ENCODE peak calls at places on chromosome 16, in seven cellular contexts. V, E, D, X, M, O and K are unnamed samples.
A peak's percentile ranks its signal among the peaks of the same experiment; 100 is the strongest.

GRCh38 chr16:86626284-86626683 is 47.9 kb downstream of the FOXL1 start:
- DNase-seq in V (no peak), E (no peak), D (no peak), X (no peak), M (no peak), O (no peak), K (no peak)

GRCh38 chr16:12741176-12741575 is 62.5 kb downstream of the CPPED1 start:
- DNase-seq in V (no peak), E (no peak), D (no peak), X (no peak), M (no peak), O (no peak), K (no peak)

GRCh38 chr16:56282455-56282854 is 91.2 kb downstream of the GNAO1 start:
- DNase-seq in V (no peak), E (no peak), D (no peak), X (no peak), M (no peak), O (no peak), K (no peak)

GRCh38 chr16:16021020-16021419 is 71.6 kb downstream of the ABCC1 start:
- DNase-seq in V (no peak), E (peak; percentile 28), D (no peak), X (no peak), M (no peak), O (no peak), K (no peak)

GRCh38 chr16:1668612-1669319 is 9.3 kb upstream of the JPT2 start:
- DNase-seq in V (no peak), E (no peak), D (no peak), X (no peak), M (no peak), O (no peak), K (no peak)

GRCh38 chr16:6016530-6017184 is 919.1 kb upstream of the EEF2KMT start:
- DNase-seq in V (peak; percentile 36), E (no peak), D (no peak), X (no peak), M (no peak), O (no peak), K (no peak)

GRCh38 chr16:30395155-30395991 is at the start of gene ZNF48:
- DNase-seq in V (peak; percentile 91), E (peak; percentile 98), D (peak; percentile 84), X (no peak), M (peak; percentile 70), O (peak; percentile 40), K (no peak)

GRCh38 chr16:16025214-16025968 is 76.0 kb downstream of the ABCC1 start:
- DNase-seq in V (peak; percentile 97), E (peak; percentile 93), D (no peak), X (no peak), M (peak; percentile 36), O (peak; percentile 67), K (no peak)

GRCh38 chr16:80454802-80455201 is 86.0 kb upstream of the DYNLRB2 start:
- DNase-seq in V (no peak), E (no peak), D (no peak), X (no peak), M (no peak), O (no peak), K (no peak)

GRCh38 chr16:11836653-11837244 is 14.6 kb downstream of the RSL1D1 start:
- DNase-seq in V (peak; percentile 92), E (peak; percentile 84), D (no peak), X (no peak), M (no peak), O (no peak), K (no peak)

GRCh38 chr16:84616515-84616914 is 1.4 kb downstream of the COTL1 start:
- DNase-seq in V (peak; percentile 29), E (peak; percentile 35), D (no peak), X (no peak), M (no peak), O (peak; percentile 50), K (no peak)

GRCh38 chr16:17313085-17313611 is 157.6 kb downstream of the XYLT1 start:
- DNase-seq in V (peak; percentile 43), E (peak; percentile 43), D (no peak), X (no peak), M (no peak), O (no peak), K (no peak)

GRCh38 chr16:5455110-5455509 is 357.5 kb upstream of the EEF2KMT start:
- DNase-seq in V (no peak), E (no peak), D (no peak), X (no peak), M (no peak), O (no peak), K (no peak)

GRCh38 chr16:79265701-79266100 is 334.8 kb downstream of the MAF start:
- DNase-seq in V (no peak), E (no peak), D (no peak), X (no peak), M (no peak), O (no peak), K (no peak)

GRCh38 chr16:79401782-79402181 is 198.8 kb downstream of the MAF start:
- DNase-seq in V (no peak), E (no peak), D (no peak), X (no peak), M (no peak), O (no peak), K (no peak)

GRCh38 chr16:84606081-84606875 is 11.6 kb downstream of the COTL1 start:
- DNase-seq in V (no peak), E (no peak), D (no peak), X (no peak), M (no peak), O (peak; percentile 59), K (no peak)

GRCh38 chr16:48330847-48331204 is 54.4 kb downstream of the SIAH1 start:
- DNase-seq in V (no peak), E (no peak), D (no peak), X (no peak), M (no peak), O (no peak), K (no peak)

GRCh38 chr16:1299868-1300203 is 9.6 kb upstream of the UBE2I start:
- DNase-seq in V (no peak), E (no peak), D (no peak), X (no peak), M (no peak), O (no peak), K (no peak)

GRCh38 chr16:77782694-77783093 is 5.7 kb upstream of the VAT1L start:
- DNase-seq in V (no peak), E (no peak), D (no peak), X (no peak), M (no peak), O (no peak), K (no peak)

GRCh38 chr16:53952215-53953208 is 248.6 kb downstream of the FTO start:
- DNase-seq in V (peak; percentile 56), E (no peak), D (no peak), X (no peak), M (no peak), O (no peak), K (no peak)

GRCh38 chr16:89506791-89507191 is 1.4 kb upstream of the SPG7 start:
- DNase-seq in V (no peak), E (peak; percentile 35), D (no peak), X (no peak), M (peak; percentile 22), O (peak; percentile 25), K (no peak)

GRCh38 chr16:70635356-70636016 is 10.9 kb upstream of the IL34 start:
- DNase-seq in V (peak; percentile 69), E (peak; percentile 78), D (no peak), X (no peak), M (no peak), O (no peak), K (no peak)

GRCh38 chr16:69709456-69710084 is 16.8 kb downstream of the NQO1 start:
- DNase-seq in V (peak; percentile 69), E (peak; percentile 78), D (peak; percentile 65), X (no peak), M (no peak), O (peak; percentile 54), K (no peak)

GRCh38 chr16:49472598-49472997 is 99.0 kb downstream of the C16orf78 start:
- DNase-seq in V (no peak), E (no peak), D (no peak), X (no peak), M (no peak), O (no peak), K (no peak)

GRCh38 chr16:5041604-5042133 is 7.9 kb upstream of the NAGPA start:
- DNase-seq in V (peak; percentile 64), E (peak; percentile 31), D (no peak), X (no peak), M (no peak), O (no peak), K (no peak)

GRCh38 chr16:78742501-78743283 is 643.2 kb downstream of the WWOX start:
- DNase-seq in V (no peak), E (no peak), D (no peak), X (peak; percentile 45), M (peak; percentile 54), O (peak; percentile 76), K (no peak)